ENCODE peak calls at places on chromosomes 11 and 22, in six cellular contexts. One of them, this sample, is unnamed.

GRCh38 chr22:31105282-31105929 is 2.0 kb downstream of the SELENOM start:
- DNase-seq in BJ: no peak
- DNase-seq in endothelial cell of umbilical vein: no peak
- DNase-seq in ovary: no peak
- DNase-seq in adrenal gland: no peak
- DNase-seq in fibroblast of lung: no peak
- DNase-seq in this sample: no peak

GRCh38 chr22:32354360-32355351 is 3.0 kb upstream of the RFPL3 start:
- DNase-seq in endothelial cell of umbilical vein: peak; percentile 90
- DNase-seq in fibroblast of lung: peak; percentile 31
- DNase-seq in ovary: no peak
- DNase-seq in adrenal gland: peak; percentile 49
- DNase-seq in BJ: no peak
- DNase-seq in this sample: no peak

GRCh38 chr11:76880314-76880713 is 19.6 kb downstream of the ACER3 start:
- DNase-seq in ovary: no peak
- DNase-seq in BJ: no peak
- DNase-seq in adrenal gland: no peak
- DNase-seq in fibroblast of lung: no peak
- DNase-seq in endothelial cell of umbilical vein: peak; percentile 59
- DNase-seq in this sample: no peak

GRCh38 chr11:94007426-94007825 is 13.7 kb upstream of the HEPHL1 start:
- DNase-seq in endothelial cell of umbilical vein: no peak
- DNase-seq in BJ: no peak
- DNase-seq in fibroblast of lung: no peak
- DNase-seq in adrenal gland: no peak
- DNase-seq in ovary: no peak
- DNase-seq in this sample: no peak

GRCh38 chr11:122976734-122977454 is 4.7 kb downstream of the BSX start:
- DNase-seq in fibroblast of lung: no peak
- DNase-seq in ovary: no peak
- DNase-seq in adrenal gland: no peak
- DNase-seq in BJ: no peak
- DNase-seq in endothelial cell of umbilical vein: no peak
- DNase-seq in this sample: no peak

GRCh38 chr22:35972559-35972958 is 56.1 kb downstream of the RBFOX2 start:
- DNase-seq in BJ: no peak
- DNase-seq in endothelial cell of umbilical vein: no peak
- DNase-seq in ovary: no peak
- DNase-seq in fibroblast of lung: peak; percentile 24
- DNase-seq in adrenal gland: no peak
- DNase-seq in this sample: no peak

GRCh38 chr11:129658558-129658882 is 157.1 kb upstream of the TMEM45B start:
- DNase-seq in ovary: no peak
- DNase-seq in BJ: no peak
- DNase-seq in endothelial cell of umbilical vein: no peak
- DNase-seq in adrenal gland: no peak
- DNase-seq in fibroblast of lung: no peak
- DNase-seq in this sample: no peak

GRCh38 chr11:69232821-69233760 is 60.9 kb upstream of the MYEOV start:
- DNase-seq in BJ: no peak
- DNase-seq in endothelial cell of umbilical vein: no peak
- DNase-seq in fibroblast of lung: no peak
- DNase-seq in ovary: no peak
- DNase-seq in adrenal gland: peak; percentile 14
- DNase-seq in this sample: no peak

GRCh38 chr22:24391836-24392217 is 35.6 kb upstream of the ADORA2A start:
- DNase-seq in adrenal gland: no peak
- DNase-seq in endothelial cell of umbilical vein: peak; percentile 60
- DNase-seq in fibroblast of lung: peak; percentile 75
- DNase-seq in ovary: no peak
- DNase-seq in BJ: no peak
- DNase-seq in this sample: no peak

GRCh38 chr11:115930276-115930675 is 426.1 kb upstream of the CADM1 start:
- DNase-seq in fibroblast of lung: peak; percentile 25
- DNase-seq in endothelial cell of umbilical vein: no peak
- DNase-seq in adrenal gland: no peak
- DNase-seq in BJ: no peak
- DNase-seq in ovary: no peak
- DNase-seq in this sample: peak; percentile 34

GRCh38 chr22:21098099-21098671 is 52.4 kb downstream of the LRRC74B start:
- DNase-seq in adrenal gland: no peak
- DNase-seq in BJ: no peak
- DNase-seq in fibroblast of lung: no peak
- DNase-seq in endothelial cell of umbilical vein: no peak
- DNase-seq in ovary: no peak
- DNase-seq in this sample: no peak

GRCh38 chr11:58628446-58628845 is 6.0 kb downstream of the CNTF start:
- DNase-seq in ovary: no peak
- DNase-seq in endothelial cell of umbilical vein: no peak
- DNase-seq in BJ: no peak
- DNase-seq in adrenal gland: peak; percentile 76
- DNase-seq in fibroblast of lung: peak; percentile 69
- DNase-seq in this sample: peak; percentile 23

GRCh38 chr11:74725701-74726100 is 5.5 kb downstream of the CHRDL2 start:
- DNase-seq in endothelial cell of umbilical vein: no peak
- DNase-seq in adrenal gland: no peak
- DNase-seq in BJ: no peak
- DNase-seq in ovary: no peak
- DNase-seq in fibroblast of lung: no peak
- DNase-seq in this sample: no peak

GRCh38 chr11:289145-289705 is 299 bp downstream of the PGGHG start:
- DNase-seq in ovary: peak; percentile 23
- DNase-seq in adrenal gland: no peak
- DNase-seq in BJ: no peak
- DNase-seq in fibroblast of lung: no peak
- DNase-seq in endothelial cell of umbilical vein: no peak
- DNase-seq in this sample: no peak

GRCh38 chr11:6630632-6631291 is 11.5 kb upstream of the TPP1 start:
- DNase-seq in endothelial cell of umbilical vein: no peak
- DNase-seq in adrenal gland: no peak
- DNase-seq in fibroblast of lung: no peak
- DNase-seq in BJ: no peak
- DNase-seq in ovary: no peak
- DNase-seq in this sample: no peak

GRCh38 chr11:6629573-6629891 is 10.3 kb upstream of the TPP1 start:
- DNase-seq in adrenal gland: no peak
- DNase-seq in fibroblast of lung: no peak
- DNase-seq in ovary: no peak
- DNase-seq in endothelial cell of umbilical vein: no peak
- DNase-seq in BJ: no peak
- DNase-seq in this sample: no peak

GRCh38 chr11:6631356-6631890 is 12.2 kb upstream of the TPP1 start:
- DNase-seq in BJ: no peak
- DNase-seq in adrenal gland: no peak
- DNase-seq in ovary: no peak
- DNase-seq in fibroblast of lung: no peak
- DNase-seq in endothelial cell of umbilical vein: no peak
- DNase-seq in this sample: no peak

GRCh38 chr11:6628526-6628925 is 9.3 kb upstream of the TPP1 start:
- DNase-seq in ovary: no peak
- DNase-seq in adrenal gland: no peak
- DNase-seq in endothelial cell of umbilical vein: no peak
- DNase-seq in BJ: no peak
- DNase-seq in fibroblast of lung: no peak
- DNase-seq in this sample: no peak

GRCh38 chr11:6629892-6630631 is 10.8 kb upstream of the TPP1 start:
- DNase-seq in ovary: no peak
- DNase-seq in fibroblast of lung: no peak
- DNase-seq in endothelial cell of umbilical vein: no peak
- DNase-seq in adrenal gland: no peak
- DNase-seq in BJ: no peak
- DNase-seq in this sample: no peak
- H3K4me3 ChIP-seq in ovary: no peak overlapping the region
- H3K4me3 ChIP-seq in fibroblast of lung: no peak overlapping the region
- H3K4me3 ChIP-seq in endothelial cell of umbilical vein: no peak overlapping the region
- H3K4me3 ChIP-seq in adrenal gland: no peak overlapping the region
- H3K4me3 ChIP-seq in BJ: no peak overlapping the region
- H3K4me3 ChIP-seq in this sample: peak overlapping the region; percentile 14

GRCh38 chr11:73314121-73314948 is 6.3 kb downstream of the ARHGEF17 start:
- DNase-seq in endothelial cell of umbilical vein: no peak
- DNase-seq in BJ: no peak
- DNase-seq in fibroblast of lung: peak; percentile 80
- DNase-seq in ovary: no peak
- DNase-seq in adrenal gland: no peak
- DNase-seq in this sample: peak; percentile 85

GRCh38 chr11:73315288-73316020 is 7.4 kb downstream of the ARHGEF17 start:
- DNase-seq in fibroblast of lung: peak; percentile 44
- DNase-seq in adrenal gland: no peak
- DNase-seq in endothelial cell of umbilical vein: no peak
- DNase-seq in ovary: no peak
- DNase-seq in BJ: no peak
- DNase-seq in this sample: no peak

GRCh38 chr11:73312806-73313403 is 4.8 kb downstream of the ARHGEF17 start:
- DNase-seq in BJ: no peak
- DNase-seq in fibroblast of lung: peak; percentile 50
- DNase-seq in endothelial cell of umbilical vein: no peak
- DNase-seq in adrenal gland: no peak
- DNase-seq in ovary: no peak
- DNase-seq in this sample: no peak

GRCh38 chr11:73312036-73312435 is 4.0 kb downstream of the ARHGEF17 start:
- DNase-seq in fibroblast of lung: no peak
- DNase-seq in endothelial cell of umbilical vein: no peak
- DNase-seq in BJ: no peak
- DNase-seq in ovary: no peak
- DNase-seq in adrenal gland: no peak
- DNase-seq in this sample: no peak

GRCh38 chr11:73313652-73314051 is 5.6 kb downstream of the ARHGEF17 start:
- DNase-seq in endothelial cell of umbilical vein: peak; percentile 44
- DNase-seq in adrenal gland: no peak
- DNase-seq in ovary: no peak
- DNase-seq in fibroblast of lung: no peak
- DNase-seq in BJ: no peak
- DNase-seq in this sample: no peak
- H3K27me3 ChIP-seq in endothelial cell of umbilical vein: no peaks in the 10 kb centered on the region
- H3K27me3 ChIP-seq in adrenal gland: no peaks in the 10 kb centered on the region
- H3K27me3 ChIP-seq in ovary: no peaks in the 10 kb centered on the region
- H3K27me3 ChIP-seq in fibroblast of lung: no peaks in the 10 kb centered on the region
- H3K27me3 ChIP-seq in BJ: no peaks in the 10 kb centered on the region
- H3K27me3 ChIP-seq in this sample: no peaks in the 10 kb centered on the region

DNA sequence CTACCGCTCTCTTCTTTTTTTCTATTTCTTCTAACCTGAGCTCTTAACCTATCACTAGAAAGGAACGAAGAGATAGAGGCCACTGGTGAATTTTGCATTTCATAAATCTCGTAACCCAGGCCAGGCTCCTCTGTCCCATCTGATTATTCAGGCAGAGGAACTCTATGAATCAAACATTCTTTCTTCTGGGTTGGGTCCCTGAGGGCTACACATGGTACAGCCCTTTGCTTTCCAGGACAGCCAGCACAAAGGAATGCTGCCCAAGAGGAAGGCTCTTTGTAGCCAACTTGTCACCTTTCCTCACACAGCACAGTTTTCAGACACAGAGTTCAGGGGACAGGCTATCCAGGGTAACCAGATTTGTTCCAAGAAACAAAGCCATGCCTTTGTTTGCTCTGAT is 878.6 kb upstream of the LRRC4C start:
- DNase-seq in fibroblast of lung: peak; percentile 9
- DNase-seq in endothelial cell of umbilical vein: no peak
- DNase-seq in ovary: no peak
- DNase-seq in BJ: no peak
- DNase-seq in adrenal gland: no peak
- DNase-seq in this sample: no peak
- TF ChIP-seq CTCF in fibroblast of lung: no peak
- TF ChIP-seq CTCF in endothelial cell of umbilical vein: no peak
- TF ChIP-seq CTCF in ovary: no peak
- TF ChIP-seq CTCF in BJ: no peak
- TF ChIP-seq CTCF in adrenal gland: no peak
- TF ChIP-seq CTCF in this sample: no peak

DNA sequence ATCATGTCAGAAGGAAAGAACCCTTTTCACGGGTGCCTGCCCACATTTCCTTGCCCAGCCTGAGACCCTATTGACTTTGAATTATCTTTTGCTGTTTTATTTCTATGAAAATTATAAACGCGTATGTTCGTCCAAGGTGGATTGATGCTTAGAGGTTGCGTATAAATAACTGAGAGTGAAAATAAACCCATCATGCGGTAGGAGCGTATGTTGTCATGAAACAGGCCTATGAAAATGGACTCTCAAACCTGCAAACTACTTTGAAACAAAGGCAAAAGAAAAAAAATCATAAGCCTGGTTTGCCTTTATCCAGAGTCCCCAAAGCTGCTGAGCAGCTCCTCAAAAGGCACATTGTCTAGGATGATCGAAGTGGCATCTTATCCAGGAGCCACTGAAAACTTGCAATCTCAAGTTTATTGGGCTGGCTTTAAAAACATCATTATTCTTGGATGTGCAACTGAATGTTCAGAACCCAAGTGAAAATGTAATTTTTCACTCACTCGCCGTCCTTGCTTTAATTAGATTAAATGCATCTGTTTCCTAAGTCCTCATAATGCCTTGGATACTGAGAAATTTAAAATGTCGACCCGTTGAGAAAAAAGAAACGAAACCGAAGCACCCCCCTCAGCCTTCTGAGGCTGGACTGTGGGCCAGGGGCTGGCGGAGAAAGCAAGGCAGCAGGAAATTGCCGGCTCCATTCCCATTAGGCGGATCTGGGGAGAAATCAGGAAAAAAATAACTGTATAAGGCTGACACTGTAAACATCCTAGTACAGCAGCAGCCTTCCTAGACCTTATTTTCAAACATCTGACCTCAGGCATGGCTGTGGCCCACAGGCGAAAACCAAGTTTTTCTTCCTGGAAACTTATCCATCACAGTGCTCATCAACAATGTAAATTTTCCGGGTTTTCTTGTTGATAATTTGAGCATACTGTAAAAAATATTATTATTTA is 82.9 kb upstream of the PPARA start:
- DNase-seq in fibroblast of lung: peak; percentile 56
- DNase-seq in endothelial cell of umbilical vein: peak; percentile 62
- DNase-seq in ovary: no peak
- DNase-seq in BJ: no peak
- DNase-seq in adrenal gland: peak; percentile 47
- DNase-seq in this sample: no peak
- H3K4me3 ChIP-seq in fibroblast of lung: peak overlapping the region; percentile 48
- H3K4me3 ChIP-seq in endothelial cell of umbilical vein: peak overlapping the region; percentile 48
- H3K4me3 ChIP-seq in ovary: peak overlapping the region; percentile 29
- H3K4me3 ChIP-seq in BJ: peak overlapping the region; percentile 19
- H3K4me3 ChIP-seq in adrenal gland: no peak overlapping the region
- H3K4me3 ChIP-seq in this sample: no peak overlapping the region

GRCh38 chr22:44837481-44837880 is 85.1 kb downstream of the ARHGAP8 start:
- DNase-seq in ovary: no peak
- DNase-seq in adrenal gland: no peak
- DNase-seq in fibroblast of lung: no peak
- DNase-seq in endothelial cell of umbilical vein: no peak
- DNase-seq in BJ: no peak
- DNase-seq in this sample: no peak
- H3K27me3 ChIP-seq in ovary: no peaks in the 10 kb centered on the region
- H3K27me3 ChIP-seq in adrenal gland: no peaks in the 10 kb centered on the region
- H3K27me3 ChIP-seq in fibroblast of lung: no peaks in the 10 kb centered on the region
- H3K27me3 ChIP-seq in endothelial cell of umbilical vein: no peaks in the 10 kb centered on the region
- H3K27me3 ChIP-seq in BJ: peaks cover 4% of the 10 kb centered on the region
- H3K27me3 ChIP-seq in this sample: no peaks in the 10 kb centered on the region

GRCh38 chr11:60657880-60658279 is 41.5 kb upstream of the MS4A8 start:
- DNase-seq in adrenal gland: no peak
- DNase-seq in ovary: no peak
- DNase-seq in BJ: no peak
- DNase-seq in fibroblast of lung: no peak
- DNase-seq in endothelial cell of umbilical vein: no peak
- DNase-seq in this sample: no peak
- TF ChIP-seq CTCF in adrenal gland: no peak
- TF ChIP-seq CTCF in ovary: no peak
- TF ChIP-seq CTCF in BJ: no peak
- TF ChIP-seq CTCF in fibroblast of lung: no peak
- TF ChIP-seq CTCF in endothelial cell of umbilical vein: no peak
- TF ChIP-seq CTCF in this sample: no peak

This sample was measured in kidney epithelial cell.